ENCODE peak calls at places on chromosomes 16 and 17, in five cellular contexts. F, X, S, E and U are unnamed samples.

GRCh38 chr17:1241904-1242303 is 28.3 kb upstream of the BHLHA9 start:
- DNase-seq in F (no peak), S (no peak), X (no peak), E (no peak), U (no peak)

GRCh38 chr16:29975811-29976511 is 2.3 kb downstream of the TAOK2 start:
- DNase-seq in F (peak; percentile 17), X (no peak), E (no peak), S (no peak), U (peak; percentile 65)

GRCh38 chr16:11685844-11686618 is 17.8 kb downstream of the SNN start:
- DNase-seq in S (no peak), E (no peak), X (no peak), F (no peak), U (no peak)

GRCh38 chr16:82016268-82016667 is 5.0 kb upstream of the SDR42E1 start:
- DNase-seq in E (no peak), X (no peak), S (no peak), F (no peak), U (peak; percentile 58)

GRCh38 chr16:69100046-69100765 is 5.2 kb upstream of the HAS3 start:
- DNase-seq in F (no peak), E (no peak), S (no peak), X (no peak), U (no peak)

GRCh38 chr17:33642002-33642401 is 348.9 kb upstream of the ASIC2 start:
- DNase-seq in X (no peak), E (no peak), S (no peak), F (no peak), U (no peak)

GRCh38 chr16:77212736-77213541 is 13.7 kb downstream of the SYCE1L start:
- DNase-seq in S (peak; percentile 43), F (peak; percentile 71), X (peak; percentile 61), E (peak; percentile 53), U (no peak)

GRCh38 chr17:55735784-55736405 is 13.2 kb upstream of the TMEM100 start:
- DNase-seq in S (no peak), E (no peak), X (peak; percentile 66), F (no peak), U (peak; percentile 85)

GRCh38 chr17:49434821-49435581 is 20.3 kb upstream of the PHB1 start:
- DNase-seq in E (peak; percentile 30), X (peak; percentile 55), S (no peak), F (no peak), U (peak; percentile 80)

GRCh38 chr16:81516478-81517149 is 72.0 kb downstream of the CMIP start:
- DNase-seq in F (no peak), X (no peak), S (no peak), E (no peak), U (no peak)

GRCh38 chr16:23907457-23907902 is 71.7 kb downstream of the PRKCB start:
- DNase-seq in S (no peak), X (no peak), F (no peak), E (no peak), U (peak; percentile 89)

GRCh38 chr17:39688945-39689344 is 1.1 kb upstream of the PGAP3 start:
- DNase-seq in E (no peak), X (no peak), S (no peak), F (no peak), U (no peak)

GRCh38 chr16:52265446-52265861 is 281.5 kb downstream of the TOX3 start:
- DNase-seq in E (no peak), X (peak; percentile 47), S (no peak), F (no peak), U (no peak)

GRCh38 chr16:27585200-27585599 is 35.3 kb downstream of the KATNIP start:
- DNase-seq in E (no peak), S (no peak), F (no peak), X (no peak), U (no peak)

GRCh38 chr17:64732336-64733006 is 70.4 kb upstream of the SMURF2 start:
- DNase-seq in E (no peak), X (no peak), F (no peak), S (no peak), U (no peak)

GRCh38 chr17:40113110-40113960 is 8.4 kb upstream of the MSL1 start:
- DNase-seq in E (peak; percentile 87), S (peak; percentile 88), F (peak; percentile 91), X (peak; percentile 94), U (peak; percentile 98)

GRCh38 chr17:40362696-40363479 is 1.6 kb downstream of the GJD3 start:
- DNase-seq in S (peak; percentile 49), F (no peak), E (peak; percentile 57), X (peak; percentile 89), U (peak; percentile 92)

GRCh38 chr16:74449470-74449869 is 28.2 kb upstream of the CLEC18B start:
- DNase-seq in S (no peak), X (no peak), E (no peak), F (no peak), U (no peak)

GRCh38 chr16:78045865-78046581 is 23.7 kb downstream of the CLEC3A start:
- DNase-seq in S (no peak), E (no peak), F (peak; percentile 46), X (peak; percentile 94), U (peak; percentile 8)

GRCh38 chr16:77468831-77469230 is 34.0 kb upstream of the ADAMTS18 start:
- DNase-seq in E (no peak), X (no peak), S (no peak), F (peak; percentile 72), U (no peak)

GRCh38 chr16:69709456-69710084 is 16.8 kb downstream of the NQO1 start:
- DNase-seq in X (peak; percentile 65), F (peak; percentile 56), S (peak; percentile 30), E (no peak), U (peak; percentile 86)

GRCh38 chr16:72875291-72876036 is 172.5 kb downstream of the ZFHX3 start:
- DNase-seq in E (no peak), S (no peak), X (no peak), F (peak; percentile 17), U (no peak)

GRCh38 chr16:47228241-47228640 is 84.5 kb upstream of the NETO2 start:
- DNase-seq in X (no peak), E (no peak), S (no peak), F (no peak), U (no peak)

GRCh38 chr17:3950584-3950983 is 13.7 kb downstream of the ATP2A3 start:
- DNase-seq in X (no peak), S (no peak), F (no peak), E (no peak), U (no peak)

GRCh38 chr17:61465550-61466237 is 13.5 kb downstream of the TBX4 start:
- DNase-seq in X (no peak), S (no peak), F (no peak), E (no peak), U (no peak)